ENCODE peak calls at places on chromosome 21, in ten cellular contexts. R is NCI-H1105 treated with DMSO at 0.1 percent for 48 hours, W is sciatic nerve, Q is substantia nigra, A is left ventricle myocardium inferior, L is stomach, U is left colon, S is astrocyte of the spinal cord, V is hepatic stellate cell, T is kidney. I is an unnamed sample.

GRCh38 chr21:35460441-35460840 is 411.3 kb upstream of the RUNX1 start:
- DNase-seq in V (no peak), Q (no peak), R (no peak), U (no peak), A (no peak), S (no peak), T (no peak), W (no peak), L (no peak), I (no peak)

GRCh38 chr21:32770514-32771133 is 931 bp downstream of the PAXBP1 start:
- DNase-seq in W (no peak), Q (peak; percentile 22), T (no peak), V (peak; percentile 17), A (peak; percentile 18), U (no peak), R (no peak), S (peak; percentile 33), L (no peak), I (peak; percentile 8)

GRCh38 chr21:42392731-42393442 is 3.0 kb downstream of the TMPRSS3 start:
- DNase-seq in W (no peak), A (no peak), T (no peak), U (no peak), S (peak; percentile 43), L (no peak), V (no peak), Q (no peak), R (no peak), I (no peak)

GRCh38 chr21:34630536-34631143 is 15.7 kb upstream of the RCAN1 start:
- DNase-seq in L (no peak), V (peak; percentile 62), T (no peak), S (peak; percentile 60), A (no peak), W (no peak), Q (no peak), U (no peak), R (peak; percentile 73), I (peak; percentile 83)

GRCh38 chr21:40793057-40793456 is 53.9 kb downstream of the DSCAM start:
- DNase-seq in L (no peak), V (no peak), Q (no peak), T (no peak), R (peak; percentile 26), A (no peak), S (peak; percentile 45), W (no peak), U (no peak), I (no peak)

GRCh38 chr21:16992448-16992847 is 520.4 kb upstream of the CXADR start:
- DNase-seq in V (no peak), A (no peak), U (no peak), W (no peak), S (no peak), T (no peak), R (no peak), L (no peak), Q (no peak), I (no peak)

GRCh38 chr21:35026617-35027557 is 22.2 kb downstream of the RUNX1 start:
- DNase-seq in W (no peak), A (peak; percentile 68), L (peak; percentile 74), V (no peak), R (no peak), U (peak; percentile 77), S (peak; percentile 66), T (peak; percentile 86), Q (no peak), I (peak; percentile 58)

GRCh38 chr21:42514883-42515228 is 1.2 kb downstream of the SLC37A1 start:
- DNase-seq in R (peak; percentile 48), L (no peak), V (no peak), W (no peak), S (no peak), U (no peak), Q (no peak), T (no peak), A (no peak), I (no peak)

GRCh38 chr21:39807738-39808137 is 59.5 kb upstream of the PCP4 start:
- DNase-seq in R (no peak), T (no peak), V (no peak), Q (no peak), U (no peak), S (no peak), A (no peak), W (no peak), L (no peak), I (no peak)

GRCh38 chr21:43864313-43864805 is 664 bp upstream of the AGPAT3 start:
- DNase-seq in Q (no peak), V (no peak), U (peak; percentile 79), L (peak; percentile 79), A (peak; percentile 53), R (peak; percentile 50), S (no peak), W (peak; percentile 67), T (peak; percentile 87), I (no peak)

GRCh38 chr21:25369524-25370300 is 237.6 kb downstream of the MRPL39 start:
- DNase-seq in L (no peak), T (no peak), W (no peak), V (no peak), S (peak; percentile 69), A (no peak), U (no peak), R (no peak), Q (no peak), I (no peak)